ENCODE peak calls at places on chromosomes 4 and X, in six cellular contexts. H is naive B cell; J is tibial nerve; Z is stimulated activated CD4-positive, alpha-beta T cell treated with anti-CD3 and anti-CD28 coated beads, Interleukin-2, amount 100 ng/mL, for 48 hours; T is iPS-NIHi11; C is neural progenitor cell. V is an unnamed sample.

GRCh38 chr4:74235135-74235534 is 73.1 kb upstream of the EPGN start:
- DNase-seq in H (peak; percentile 1), J (no peak), Z (no peak), T (no peak), C (no peak), V (no peak)

GRCh38 chr4:21765810-21766407 is 182.7 kb downstream of the KCNIP4 start:
- DNase-seq in H (no peak), J (no peak), Z (peak; percentile 19), T (peak; percentile 61), C (peak; percentile 65), V (peak; percentile 83)

GRCh38 chrX:31165241-31166035 is 93.6 kb upstream of the FTHL17 start:
- DNase-seq in H (no peak), J (no peak), Z (no peak), T (no peak), C (no peak), V (no peak)

GRCh38 chrX:39984191-39984956 is 113.4 kb downstream of the BCOR start:
- DNase-seq in H (no peak), J (no peak), Z (no peak), T (no peak), C (no peak), V (no peak)

GRCh38 chrX:70043685-70044084 is 6.1 kb downstream of the AWAT2 start:
- DNase-seq in H (no peak), J (no peak), Z (no peak), T (no peak), C (no peak), V (no peak)

GRCh38 chr4:124111922-124112321 is 600.6 kb downstream of the ANKRD50 start:
- DNase-seq in H (peak; percentile 15), J (no peak), Z (no peak), T (peak; percentile 52), C (peak; percentile 74), V (peak; percentile 92)

GRCh38 chr4:118270492-118270891 is 82.3 kb downstream of the PRSS12 start:
- DNase-seq in H (no peak), J (no peak), Z (no peak), T (peak; percentile 27), C (peak; percentile 65), V (peak; percentile 72)

GRCh38 chr4:100087743-100088142 is 102.5 kb downstream of the DDIT4L start:
- DNase-seq in H (no peak), J (no peak), Z (no peak), T (no peak), C (no peak), V (no peak)

GRCh38 chrX:73851014-73852009 is 288.3 kb downstream of the CHIC1 start:
- DNase-seq in H (peak; percentile 77), J (no peak), Z (no peak), T (no peak), C (no peak), V (no peak)

GRCh38 chr4:1210971-1211370 is 38.0 kb downstream of the CTBP1 start:
- DNase-seq in H (no peak), J (no peak), Z (no peak), T (no peak), C (no peak), V (no peak)

GRCh38 chr4:41656572-41657301 is 91.8 kb downstream of the PHOX2B start:
- DNase-seq in H (no peak), J (no peak), Z (no peak), T (no peak), C (no peak), V (no peak)

GRCh38 chrX:54721424-54721823 is 76.6 kb downstream of the ITIH6 start:
- DNase-seq in H (no peak), J (no peak), Z (no peak), T (no peak), C (no peak), V (no peak)

GRCh38 chr4:110610940-110611785 is 11.7 kb downstream of the PITX2 start:
- DNase-seq in H (no peak), J (no peak), Z (no peak), T (no peak), C (no peak), V (peak; percentile 92)

GRCh38 chr4:4866124-4866832 is 6.8 kb downstream of the MSX1 start:
- DNase-seq in H (no peak), J (no peak), Z (no peak), T (no peak), C (peak; percentile 55), V (peak; percentile 69)

GRCh38 chrX:150460063-150460462 is 96.9 kb downstream of the MAMLD1 start:
- DNase-seq in H (no peak), J (no peak), Z (no peak), T (no peak), C (no peak), V (no peak)

GRCh38 chrX:78109458-78109857 is 5.4 kb downstream of the PGK1 start:
- DNase-seq in H (no peak), J (no peak), Z (no peak), T (no peak), C (no peak), V (no peak)

GRCh38 chrX:103918050-103918449 is 44.4 kb upstream of the TMSB15B start:
- DNase-seq in H (peak; percentile 38), J (peak; percentile 14), Z (peak; percentile 29), T (peak; percentile 69), C (peak; percentile 85), V (peak; percentile 93)

GRCh38 chr4:5990446-5991160 is 27.6 kb downstream of the C4orf50 start:
- DNase-seq in H (no peak), J (no peak), Z (no peak), T (no peak), C (no peak), V (no peak)

GRCh38 chr4:139214039-139214534 is 37.1 kb upstream of the ELF2 start:
- DNase-seq in H (peak; percentile 64), J (no peak), Z (no peak), T (peak; percentile 72), C (peak; percentile 44), V (peak; percentile 9)

GRCh38 chr4:119854364-119854763 is 212.3 kb downstream of the MAD2L1 start:
- DNase-seq in H (no peak), J (no peak), Z (no peak), T (no peak), C (no peak), V (no peak)

GRCh38 chr4:122830392-122831095 is 3.9 kb downstream of the FGF2 start:
- DNase-seq in H (no peak), J (no peak), Z (no peak), T (no peak), C (no peak), V (no peak)

GRCh38 chr4:94559351-94559806 is 107.6 kb downstream of the PDLIM5 start:
- DNase-seq in H (no peak), J (no peak), Z (no peak), T (no peak), C (no peak), V (no peak)

GRCh38 chrX:71111141-71111843 is at the start of gene IL2RG:
- DNase-seq in H (peak; percentile 84), J (no peak), Z (peak; percentile 55), T (no peak), C (no peak), V (no peak)

GRCh38 chrX:100747090-100747489 is 15.2 kb upstream of the SYTL4 start:
- DNase-seq in H (no peak), J (no peak), Z (no peak), T (no peak), C (no peak), V (no peak)

GRCh38 chr4:87865288-87865687 is 32.5 kb downstream of the MEPE start:
- DNase-seq in H (no peak), J (no peak), Z (no peak), T (no peak), C (no peak), V (no peak)

GRCh38 chr4:86543560-86544312 is 50.4 kb upstream of the PTPN13 start:
- DNase-seq in H (no peak), J (no peak), Z (no peak), T (no peak), C (peak; percentile 86), V (no peak)

GRCh38 chr4:5126857-5127256 is 75.6 kb downstream of the STK32B start:
- DNase-seq in H (no peak), J (no peak), Z (no peak), T (no peak), C (no peak), V (no peak)

GRCh38 chrX:121389976-121390709 is 342.7 kb downstream of the GLUD2 start:
- DNase-seq in H (no peak), J (no peak), Z (no peak), T (no peak), C (no peak), V (no peak)

V was measured in left kidney.